ENCODE peak calls at places on chromosomes 2 and 18, in five cellular contexts. V, Y, W, R and Q are unnamed samples.

GRCh38 chr18:58512161-58512581 is 116.7 kb downstream of the ALPK2 start:
- DNase-seq in V (no peak), Y (no peak), W (no peak), R (no peak), Q (no peak)

GRCh38 chr2:48943436-48943835 is 187.9 kb upstream of the LHCGR start:
- DNase-seq in V (no peak), Y (no peak), W (no peak), R (no peak), Q (no peak)

GRCh38 chr2:144493027-144493809 is 26.7 kb downstream of the ZEB2 start:
- DNase-seq in V (no peak), Y (peak), W (no peak), R (no peak), Q (no peak)

GRCh38 chr2:3776311-3776710 is 72.9 kb downstream of the DCDC2C start:
- DNase-seq in V (no peak), Y (no peak), W (no peak), R (no peak), Q (no peak)

GRCh38 chr2:41618754-41619153 is 429.1 kb upstream of the PKDCC start:
- DNase-seq in V (no peak), Y (no peak), W (no peak), R (no peak), Q (no peak)

GRCh38 chr18:77144451-77145118 is 12.0 kb upstream of the MBP start:
- DNase-seq in V (no peak), Y (no peak), W (no peak), R (no peak), Q (no peak)

GRCh38 chr2:5725072-5725471 is 32.9 kb downstream of the SOX11 start:
- DNase-seq in V (no peak), Y (no peak), W (no peak), R (no peak), Q (no peak)

GRCh38 chr2:2256011-2256410 is 75.1 kb downstream of the MYT1L start:
- DNase-seq in V (no peak), Y (no peak), W (no peak), R (no peak), Q (no peak)

GRCh38 chr2:145158051-145158586 is 638.2 kb upstream of the ZEB2 start:
- DNase-seq in V (peak), Y (peak), W (no peak), R (no peak), Q (no peak)

GRCh38 chr18:77366725-77367641 is 117.3 kb downstream of the GALR1 start:
- DNase-seq in V (no peak), Y (peak), W (no peak), R (no peak), Q (no peak)

GRCh38 chr2:74554821-74555531 is 456 bp downstream of the DOK1 start:
- DNase-seq in V (peak), Y (peak), W (peak), R (peak), Q (no peak)

GRCh38 chr2:240291337-240291751 is 144.1 kb upstream of the GPC1 start:
- DNase-seq in V (no peak), Y (no peak), W (no peak), R (no peak), Q (peak)

GRCh38 chr18:8776013-8776515 is 70.7 kb downstream of the MTCL1 start:
- DNase-seq in V (no peak), Y (no peak), W (no peak), R (no peak), Q (no peak)

GRCh38 chr2:64311948-64312621 is 141.9 kb upstream of the LGALSL start:
- DNase-seq in V (peak), Y (peak), W (peak), R (peak), Q (peak)

GRCh38 chr18:58325521-58325908 is 281.5 kb downstream of the NEDD4L start:
- DNase-seq in V (no peak), Y (no peak), W (no peak), R (no peak), Q (no peak)

GRCh38 chr2:52518673-52519072 is 1248.9 kb upstream of the CHAC2 start:
- DNase-seq in V (no peak), Y (no peak), W (no peak), R (no peak), Q (no peak)

GRCh38 chr2:53490659-53491058 is 276.9 kb upstream of the CHAC2 start:
- DNase-seq in V (peak), Y (no peak), W (peak), R (no peak), Q (no peak)

GRCh38 chr18:23900979-23901378 is 113.6 kb upstream of the TTC39C start:
- DNase-seq in V (no peak), Y (no peak), W (no peak), R (no peak), Q (no peak)

GRCh38 chr18:50836521-50836957 is 16.7 kb upstream of the MRO start:
- DNase-seq in V (no peak), Y (peak), W (no peak), R (no peak), Q (no peak)

GRCh38 chr2:175450029-175450428 is 268.5 kb upstream of the ATP5MC3 start:
- DNase-seq in V (no peak), Y (no peak), W (no peak), R (no peak), Q (no peak)

GRCh38 chr2:207523005-207523404 is 6.8 kb upstream of the CREB1 start:
- DNase-seq in V (no peak), Y (no peak), W (no peak), R (no peak), Q (no peak)

GRCh38 chr2:210528716-210529115 is 27.7 kb upstream of the CPS1 start:
- DNase-seq in V (no peak), Y (no peak), W (no peak), R (no peak), Q (no peak)

GRCh38 chr2:76080154-76080553 is 369.4 kb upstream of the GCFC2 start:
- DNase-seq in V (no peak), Y (no peak), W (no peak), R (no peak), Q (no peak)
- TF ChIP-seq POLR2A in V (no peak), Y (no peak), W (no peak), R (no peak), Q (no peak)

DNA sequence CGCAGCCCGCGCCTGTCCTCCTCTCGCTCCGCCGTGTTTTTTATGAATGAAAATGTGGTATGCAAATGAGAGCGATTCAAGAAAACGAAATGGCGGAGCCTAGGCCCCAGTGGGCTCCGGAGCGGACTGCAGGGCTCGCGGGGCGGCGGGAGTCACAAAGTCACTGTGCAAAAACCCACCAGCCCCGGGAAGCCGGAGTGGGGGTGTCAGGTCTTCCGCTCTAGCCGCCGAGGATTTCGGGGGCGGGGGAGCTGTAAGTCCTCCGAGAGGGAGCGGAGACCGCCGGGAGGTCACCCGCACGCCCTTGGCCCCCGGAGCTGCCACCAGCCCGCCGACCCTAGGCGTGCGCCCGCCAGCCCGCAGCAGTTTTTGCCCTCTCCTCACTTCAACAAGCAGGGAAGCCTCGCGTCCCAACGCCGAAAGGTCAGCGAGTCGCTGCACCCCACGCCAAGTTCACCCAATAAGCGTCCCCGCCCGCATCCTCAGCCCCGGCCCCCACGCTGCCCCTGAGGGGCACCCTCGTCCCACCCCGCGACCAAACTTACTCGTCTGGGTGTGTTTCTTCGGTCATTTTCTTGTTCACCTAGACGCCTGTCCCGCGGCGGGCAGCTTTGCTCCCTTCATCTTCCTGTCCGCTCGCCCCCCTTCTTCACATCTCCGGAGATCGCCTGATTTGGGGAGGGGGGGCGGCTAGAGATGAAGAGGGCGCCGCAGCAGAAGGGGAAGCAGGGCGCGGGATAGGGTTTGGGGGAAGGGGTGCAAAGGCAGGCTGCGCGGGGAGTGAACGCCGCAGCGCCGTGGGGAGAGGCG is 777 bp downstream of the SPRED2 start:
- DNase-seq in V (peak), Y (peak), W (no peak), R (peak), Q (peak)
- TF ChIP-seq POLR2A in V (no peak), Y (peak), W (no peak), R (no peak), Q (no peak)

DNA sequence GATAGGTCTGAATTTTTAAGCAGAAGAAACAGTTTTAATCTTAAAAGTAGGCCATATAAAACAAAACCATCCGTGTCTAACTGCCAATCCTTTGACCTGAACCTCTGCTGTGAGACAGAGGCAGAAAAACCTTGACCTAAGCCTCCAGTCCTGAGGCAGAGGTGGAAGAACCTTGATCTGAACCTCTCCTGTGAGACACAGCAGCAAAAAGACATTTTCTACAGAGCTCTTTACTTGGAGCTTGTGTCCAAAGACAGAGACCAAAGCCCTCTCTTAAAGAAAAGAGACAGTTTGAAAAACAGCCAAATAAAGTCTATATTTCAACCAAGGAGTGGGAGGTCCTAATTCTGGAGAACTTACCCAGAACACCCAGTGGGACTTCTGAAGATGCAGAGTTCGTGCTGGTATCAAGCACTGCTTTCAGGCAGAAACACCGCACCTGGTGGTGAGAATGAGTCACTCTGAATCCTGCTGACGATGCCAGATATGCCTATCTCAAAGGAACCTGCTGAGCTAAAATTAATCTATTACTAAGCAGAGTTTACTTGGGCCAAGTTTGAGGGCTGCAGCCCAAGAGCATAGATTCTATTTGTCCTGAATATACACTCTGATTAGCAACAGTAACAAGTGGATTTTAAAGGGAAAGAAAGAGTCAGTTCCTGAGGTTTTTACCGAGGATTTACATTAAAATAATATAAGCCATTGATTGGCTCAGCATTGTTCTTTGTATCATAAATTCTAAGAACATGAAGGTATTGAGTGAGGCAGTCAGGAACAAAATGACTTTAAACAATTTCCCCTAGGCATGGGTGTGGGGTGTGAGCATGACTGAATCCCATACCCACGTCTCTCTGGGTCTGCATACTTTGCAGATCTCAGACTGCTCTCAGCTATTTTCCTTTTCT is 806.4 kb downstream of the TRIB2 start:
- DNase-seq in V (no peak), Y (no peak), W (no peak), R (no peak), Q (no peak)
- TF ChIP-seq POLR2A in V (no peak), Y (no peak), W (no peak), R (no peak), Q (no peak)

DNA sequence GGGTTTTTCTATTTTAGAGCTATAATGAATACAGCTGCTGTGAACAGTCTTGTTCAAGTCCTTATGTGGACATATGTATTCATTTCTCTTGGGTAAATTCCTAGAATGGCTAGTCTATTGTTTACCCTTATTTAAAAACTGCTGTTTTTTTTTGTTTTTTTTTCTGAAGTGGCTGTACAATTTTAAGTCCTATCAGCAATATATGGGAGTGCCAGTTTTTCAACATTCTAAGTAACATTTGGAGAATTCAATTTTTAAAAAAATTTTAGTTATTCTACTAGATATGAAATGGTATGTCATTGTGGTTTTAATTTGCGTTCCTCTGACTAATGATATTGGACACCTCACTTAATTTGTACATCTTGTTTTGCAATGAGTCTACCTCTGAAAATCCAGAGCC is 349.7 kb downstream of the SATB2 start:
- DNase-seq in V (no peak), Y (no peak), W (no peak), R (no peak), Q (no peak)
- TF ChIP-seq POLR2A in V (no peak), Y (no peak), W (no peak), R (no peak), Q (no peak)

GRCh38 chr18:12329125-12329698 is 21.2 kb downstream of the TUBB6 start:
- DNase-seq in V (peak), Y (no peak), W (no peak), R (no peak), Q (no peak)

GRCh38 chr18:12326711-12327460 is 18.8 kb downstream of the TUBB6 start:
- DNase-seq in V (peak), Y (no peak), W (no peak), R (no peak), Q (no peak)

GRCh38 chr18:12325726-12326245 is 17.7 kb downstream of the TUBB6 start:
- DNase-seq in V (peak), Y (no peak), W (no peak), R (no peak), Q (no peak)

GRCh38 chr18:12328179-12328823 is 20.3 kb downstream of the TUBB6 start:
- DNase-seq in V (peak), Y (no peak), W (no peak), R (no peak), Q (no peak)

GRCh38 chr18:12327510-12328178 is 19.6 kb downstream of the TUBB6 start:
- DNase-seq in V (peak), Y (peak), W (peak), R (peak), Q (peak)
- TF ChIP-seq POLR2A in V (no peak), Y (no peak), W (no peak), R (peak), Q (no peak)

GRCh38 chr2:118190365-118190916 is 102.2 kb downstream of the INSIG2 start:
- DNase-seq in V (no peak), Y (no peak), W (no peak), R (no peak), Q (no peak)

GRCh38 chr2:118185210-118186109 is 97.2 kb downstream of the INSIG2 start:
- DNase-seq in V (peak), Y (peak), W (peak), R (peak), Q (peak)

GRCh38 chr2:118186858-118187254 is 98.6 kb downstream of the INSIG2 start:
- DNase-seq in V (no peak), Y (no peak), W (no peak), R (no peak), Q (no peak)

DNA sequence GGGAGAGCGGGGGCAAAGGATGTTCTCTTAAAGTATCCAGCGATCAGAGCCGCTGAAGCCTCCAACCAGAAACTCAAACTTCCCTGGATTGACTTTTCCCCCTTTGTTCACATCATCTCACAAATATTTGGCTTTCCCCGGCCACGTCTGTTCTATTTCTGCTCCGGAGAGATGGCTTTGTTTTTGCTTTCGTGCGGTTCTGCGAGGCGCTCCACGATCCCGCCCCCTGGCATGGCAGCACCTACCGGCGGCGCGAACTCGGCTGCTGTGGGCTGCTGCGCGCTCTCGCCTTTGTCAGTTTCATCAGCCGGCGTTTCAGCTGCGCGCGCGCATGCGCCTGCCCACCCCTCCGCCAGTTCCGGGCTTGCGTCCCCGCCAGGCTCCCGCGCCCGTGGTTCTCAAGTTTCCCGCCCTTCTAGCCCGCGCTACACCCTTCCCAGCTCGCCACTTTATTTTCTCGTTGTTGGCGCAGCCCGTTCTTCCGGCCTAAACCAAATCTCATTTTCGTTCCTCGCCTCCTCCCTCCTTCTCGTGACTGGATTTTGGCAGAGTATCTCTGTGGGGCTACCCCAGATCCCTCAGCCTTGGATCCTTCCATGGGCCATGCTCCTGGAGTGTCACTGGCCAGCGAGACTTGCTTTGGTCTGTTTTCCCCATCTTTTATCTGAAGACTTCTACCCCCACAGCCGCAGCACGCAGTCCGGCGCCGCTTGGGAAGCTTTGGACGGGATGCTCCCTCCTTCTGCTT is 98.0 kb downstream of the INSIG2 start:
- DNase-seq in V (peak), Y (peak), W (peak), R (no peak), Q (peak)
- TF ChIP-seq POLR2A in V (no peak), Y (no peak), W (peak), R (no peak), Q (peak)

DNA sequence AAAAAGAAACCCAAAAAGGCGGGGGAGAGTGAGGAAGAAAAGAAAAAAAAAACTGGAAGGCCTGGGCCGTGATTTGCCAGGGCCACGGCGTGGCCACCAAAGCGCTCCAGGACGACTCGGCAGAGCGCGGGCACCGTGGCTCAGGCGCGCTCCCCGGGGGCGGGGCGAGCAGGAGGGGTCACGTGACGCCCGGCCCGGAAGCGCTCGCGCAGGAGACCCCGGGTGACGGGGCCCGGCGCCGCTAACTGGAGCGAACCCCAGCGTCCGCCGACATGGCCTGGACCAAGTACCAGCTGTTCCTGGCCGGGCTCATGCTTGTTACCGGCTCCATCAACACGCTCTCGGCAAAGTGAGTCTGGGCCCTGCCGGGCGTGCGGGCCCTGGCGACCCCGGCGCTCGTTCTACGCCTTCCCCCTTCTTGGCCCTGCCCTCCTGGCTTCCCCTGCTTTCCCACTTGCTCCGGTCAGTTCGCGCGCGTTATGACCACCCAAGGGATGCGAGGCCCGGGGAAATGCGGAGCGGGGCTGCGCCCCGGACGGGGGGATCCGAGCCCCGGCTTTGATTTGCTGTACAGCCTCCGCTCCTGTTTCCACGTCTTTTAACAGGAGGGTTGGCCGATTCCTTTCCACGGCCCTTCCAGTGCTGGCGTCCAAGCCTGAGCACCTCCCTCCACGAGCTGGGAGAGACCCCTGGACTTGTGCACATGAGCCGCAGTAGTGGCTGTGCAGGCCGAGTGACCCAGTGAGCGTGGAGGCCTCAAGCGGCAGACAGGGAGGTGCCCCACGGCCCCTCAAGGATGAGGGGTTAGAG is at the start of gene SLC35F6:
- DNase-seq in V (peak), Y (peak), W (peak), R (peak), Q (peak)
- TF ChIP-seq POLR2A in V (peak), Y (peak), W (peak), R (peak), Q (peak)

DNA sequence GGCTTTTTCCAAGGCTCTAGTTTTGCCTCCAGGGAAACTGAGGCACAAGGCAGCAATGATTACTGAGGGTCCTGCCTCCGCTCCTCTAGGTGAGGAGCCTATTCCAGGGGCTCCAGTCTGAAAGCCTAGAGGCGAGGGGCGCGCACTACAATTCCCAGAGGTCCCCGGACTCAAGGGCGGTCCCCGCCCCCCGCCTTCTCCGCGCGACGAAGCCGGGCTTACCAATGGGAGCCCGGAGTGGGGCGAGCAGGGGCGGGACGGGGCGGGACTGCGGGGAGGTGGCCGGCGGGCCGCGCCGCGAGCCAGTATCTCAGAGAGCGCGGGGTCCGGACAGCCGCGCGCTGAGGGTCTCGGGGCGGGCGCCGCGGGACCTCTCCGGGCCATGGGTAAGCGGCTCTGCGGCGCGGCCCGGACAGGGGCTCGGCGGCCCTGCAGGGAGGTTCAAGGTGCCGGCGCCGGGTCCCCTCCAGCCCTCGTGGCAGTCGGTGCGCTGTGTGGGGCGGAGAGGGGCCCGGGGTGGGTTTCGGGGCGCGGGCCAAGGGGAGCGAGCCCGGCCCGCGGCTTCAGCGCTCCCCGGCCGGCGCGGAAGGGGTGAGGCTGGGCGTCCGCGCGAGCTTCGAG is at the start of gene ARID5A:
- DNase-seq in V (peak), Y (peak), W (peak), R (peak), Q (peak)
- TF ChIP-seq POLR2A in V (peak), Y (peak), W (peak), R (peak), Q (peak)